ENCODE peak calls at places on chromosomes 4 and X, in six cellular contexts. G, J, I, W, P and N are unnamed samples.

GRCh38 chr4:57734104-57734503 is 623.9 kb upstream of the IGFBP7 start:
- DNase-seq in J (no peak), P (no peak), G (no peak), I (no peak), W (no peak), N (no peak)

GRCh38 chrX:137286423-137286822 is 252.6 kb upstream of the GPR101 start:
- DNase-seq in G (no peak), W (no peak), I (no peak), J (no peak), P (no peak), N (no peak)

GRCh38 chrX:19882066-19882775 is 5.2 kb downstream of the SH3KBP1 start:
- DNase-seq in J (no peak), W (no peak), P (no peak), I (no peak), G (peak; percentile 55), N (no peak)

GRCh38 chr4:30536231-30536630 is 183.9 kb upstream of the PCDH7 start:
- DNase-seq in I (no peak), J (no peak), W (no peak), P (no peak), G (peak; percentile 5), N (no peak)

GRCh38 chr4:119082661-119083060 is 53.0 kb upstream of the MYOZ2 start:
- DNase-seq in G (no peak), P (no peak), I (no peak), W (no peak), J (no peak), N (no peak)

GRCh38 chr4:59060895-59061294 is 1950.7 kb upstream of the IGFBP7 start:
- DNase-seq in W (no peak), J (no peak), I (no peak), G (no peak), P (no peak), N (no peak)

GRCh38 chr4:121380448-121381147 is at the start of gene QRFPR:
- DNase-seq in P (no peak), I (no peak), J (no peak), G (no peak), W (no peak), N (no peak)

GRCh38 chr4:83751336-83751949 is 215.5 kb downstream of the GPAT3 start:
- DNase-seq in G (peak; percentile 6), P (no peak), I (no peak), J (no peak), W (no peak), N (no peak)

GRCh38 chrX:1385251-1385794 is 6.6 kb downstream of the SLC25A6 start:
- DNase-seq in G (no peak), P (no peak), I (no peak), W (no peak), J (no peak), N (no peak)

GRCh38 chrX:12789976-12790375 is 1.2 kb upstream of the PRPS2 start:
- DNase-seq in W (no peak), I (no peak), J (no peak), G (no peak), P (no peak), N (no peak)

GRCh38 chr4:168864831-168865541 is 145.1 kb downstream of the CBR4 start:
- DNase-seq in G (no peak), I (no peak), W (peak; percentile 18), P (no peak), J (no peak), N (no peak)

GRCh38 chr4:56360071-56360470 is 27.2 kb downstream of the AASDH start:
- DNase-seq in J (no peak), P (no peak), W (no peak), G (no peak), I (no peak), N (no peak)

GRCh38 chr4:3700736-3701135 is 65.4 kb upstream of the ADRA2C start:
- DNase-seq in I (no peak), J (no peak), G (no peak), P (no peak), W (no peak), N (no peak)

GRCh38 chr4:22678851-22679517 is 13.8 kb upstream of the GBA3 start:
- DNase-seq in J (no peak), P (no peak), W (no peak), G (peak; percentile 6), I (no peak), N (no peak)

GRCh38 chrX:136200466-136200865 is 50.7 kb downstream of the MAP7D3 start:
- DNase-seq in P (no peak), G (peak; percentile 30), I (no peak), W (peak; percentile 21), J (no peak), N (no peak)

GRCh38 chr4:8480221-8480620 is 39.6 kb downstream of the TRMT44 start:
- DNase-seq in I (no peak), P (no peak), G (no peak), J (no peak), W (no peak), N (no peak)

GRCh38 chr4:48596336-48596735 is 106.3 kb downstream of the ZAR1 start:
- DNase-seq in W (no peak), P (no peak), J (no peak), G (no peak), I (no peak), N (no peak)

GRCh38 chr4:121738780-121739547 is 26.0 kb downstream of the SMIM43 start:
- DNase-seq in G (no peak), J (no peak), I (no peak), P (no peak), W (no peak), N (no peak)

GRCh38 chr4:680931-681645 is 6.7 kb downstream of the MYL5 start:
- DNase-seq in J (peak; percentile 49), I (no peak), W (no peak), P (peak; percentile 44), G (no peak), N (no peak)

GRCh38 chrX:68571292-68572256 is 72.7 kb downstream of the YIPF6 start:
- DNase-seq in J (no peak), W (peak; percentile 22), I (no peak), P (no peak), G (peak; percentile 46), N (peak; percentile 28)

GRCh38 chr4:40395908-40396806 is 61.0 kb downstream of the CHRNA9 start:
- DNase-seq in W (no peak), P (no peak), I (no peak), J (no peak), G (no peak), N (no peak)

GRCh38 chrX:265502-265901 is 15.7 kb upstream of the PLCXD1 start:
- DNase-seq in J (no peak), I (no peak), W (no peak), P (no peak), G (no peak), N (no peak)

GRCh38 chr4:141643557-141643956 is 7.2 kb downstream of the IL15 start:
- DNase-seq in P (no peak), J (no peak), I (no peak), G (no peak), W (no peak), N (no peak)

GRCh38 chr4:74157116-74157742 is 689 bp upstream of the MTHFD2L start:
- DNase-seq in G (peak; percentile 2), J (no peak), W (no peak), I (no peak), P (no peak), N (no peak)

GRCh38 chr4:48340276-48340904 is 939 bp upstream of the SLAIN2 start:
- DNase-seq in P (no peak), W (peak; percentile 46), J (no peak), I (no peak), G (peak; percentile 38), N (peak; percentile 34)

GRCh38 chr4:2320746-2321145 is 58.8 kb upstream of the MXD4 start:
- DNase-seq in I (no peak), W (no peak), J (no peak), G (no peak), P (no peak), N (no peak)

GRCh38 chrX:42519666-42520231 is 258.2 kb downstream of the PPP1R2C start:
- DNase-seq in J (no peak), I (no peak), G (no peak), W (no peak), P (no peak), N (peak; percentile 17)

GRCh38 chr4:41631538-41631937 is 93.6 kb downstream of the LIMCH1 start:
- DNase-seq in P (no peak), G (no peak), W (no peak), J (no peak), I (no peak), N (no peak)